ENCODE peak calls at places on chromosomes 4 and X, in ten cellular contexts. Y, E, I, J, B, M, V, Q, C and S are unnamed samples.

GRCh38 chr4:164288578-164288977 is 465.4 kb upstream of the SMIM31 start:
- DNase-seq in Y (no peak), E (no peak), I (no peak), J (no peak), B (no peak), M (no peak), V (no peak), Q (no peak), C (no peak), S (no peak)

GRCh38 chrX:100980608-100981497 is 11.3 kb downstream of the ARL13A start:
- DNase-seq in Y (peak), E (peak), I (peak), J (no peak), B (no peak), M (no peak), V (no peak), Q (no peak), C (no peak), S (no peak)

GRCh38 chr4:149296503-149296902 is 519.1 kb downstream of the IQCM start:
- DNase-seq in Y (no peak), E (no peak), I (no peak), J (no peak), B (no peak), M (no peak), V (no peak), Q (no peak), C (no peak), S (no peak)

GRCh38 chr4:76772498-76773106 is 125.3 kb downstream of the SOWAHB start:
- DNase-seq in Y (no peak), E (no peak), I (peak), J (no peak), B (no peak), M (no peak), V (peak), Q (no peak), C (no peak), S (no peak)

GRCh38 chr4:650951-651883 is 22.9 kb downstream of the ATP5ME start:
- DNase-seq in Y (no peak), E (no peak), I (no peak), J (no peak), B (no peak), M (no peak), V (no peak), Q (no peak), C (peak), S (peak)

GRCh38 chr4:38782452-38783108 is at the start of gene TLR10:
- DNase-seq in Y (peak), E (no peak), I (peak), J (peak), B (no peak), M (peak), V (peak), Q (no peak), C (no peak), S (no peak)

GRCh38 chr4:72320185-72320948 is 248.7 kb downstream of the ADAMTS3 start:
- DNase-seq in Y (no peak), E (no peak), I (no peak), J (no peak), B (no peak), M (no peak), V (peak), Q (no peak), C (no peak), S (no peak)

GRCh38 chr4:147340547-147341225 is 140.2 kb upstream of the EDNRA start:
- DNase-seq in Y (no peak), E (no peak), I (peak), J (no peak), B (no peak), M (no peak), V (no peak), Q (no peak), C (no peak), S (no peak)

GRCh38 chr4:138650917-138651564 is 364.5 kb upstream of the NOCT start:
- DNase-seq in Y (no peak), E (no peak), I (peak), J (no peak), B (no peak), M (no peak), V (peak), Q (no peak), C (no peak), S (no peak)

GRCh38 chr4:60579335-60579734 is 620.8 kb upstream of the ADGRL3 start:
- DNase-seq in Y (no peak), E (no peak), I (peak), J (no peak), B (no peak), M (no peak), V (no peak), Q (no peak), C (no peak), S (no peak)

GRCh38 chr4:145760176-145760575 is 80.2 kb downstream of the C4orf51 start:
- DNase-seq in Y (no peak), E (no peak), I (no peak), J (no peak), B (no peak), M (no peak), V (no peak), Q (no peak), C (no peak), S (no peak)

GRCh38 chrX:72079607-72080006 is 52.1 kb downstream of the RTL5 start:
- DNase-seq in Y (no peak), E (no peak), I (no peak), J (no peak), B (no peak), M (peak), V (no peak), Q (no peak), C (peak), S (no peak)

GRCh38 chr4:169272265-169272886 is 1.6 kb upstream of the SH3RF1 start:
- DNase-seq in Y (no peak), E (no peak), I (peak), J (no peak), B (no peak), M (no peak), V (no peak), Q (no peak), C (no peak), S (no peak)

GRCh38 chrX:119763175-119763574 is 4.8 kb downstream of the SOWAHD start:
- DNase-seq in Y (no peak), E (no peak), I (peak), J (no peak), B (no peak), M (no peak), V (no peak), Q (no peak), C (no peak), S (no peak)

GRCh38 chr4:119286377-119287002 is 35.4 kb downstream of the FABP2 start:
- DNase-seq in Y (peak), E (no peak), I (peak), J (no peak), B (no peak), M (peak), V (no peak), Q (no peak), C (no peak), S (no peak)

GRCh38 chr4:181845617-181846016 is 397.6 kb upstream of the TENM3 start:
- DNase-seq in Y (no peak), E (no peak), I (no peak), J (no peak), B (no peak), M (no peak), V (no peak), Q (no peak), C (no peak), S (no peak)

GRCh38 chr4:94410678-94411206 is 41.0 kb upstream of the PDLIM5 start:
- DNase-seq in Y (peak), E (no peak), I (no peak), J (no peak), B (peak), M (peak), V (no peak), Q (peak), C (no peak), S (no peak)

GRCh38 chrX:106752101-106752678 is 25.7 kb downstream of the RNF128 start:
- DNase-seq in Y (no peak), E (no peak), I (peak), J (no peak), B (no peak), M (no peak), V (no peak), Q (no peak), C (no peak), S (no peak)

GRCh38 chr4:7364979-7365378 is 69.8 kb downstream of the PSAPL1 start:
- DNase-seq in Y (no peak), E (no peak), I (no peak), J (no peak), B (no peak), M (peak), V (no peak), Q (no peak), C (peak), S (no peak)

GRCh38 chr4:134885436-134885835 is 683.8 kb upstream of the PABPC4L start:
- DNase-seq in Y (no peak), E (no peak), I (no peak), J (no peak), B (no peak), M (no peak), V (no peak), Q (no peak), C (no peak), S (no peak)

GRCh38 chrX:102765217-102765616 is 44.7 kb downstream of the GPRASP3 start:
- DNase-seq in Y (peak), E (no peak), I (peak), J (no peak), B (no peak), M (peak), V (no peak), Q (no peak), C (no peak), S (no peak)

GRCh38 chr4:41009411-41009810 is 204.9 kb downstream of the APBB2 start:
- DNase-seq in Y (no peak), E (no peak), I (peak), J (no peak), B (no peak), M (no peak), V (no peak), Q (no peak), C (no peak), S (no peak)

GRCh38 chrX:623599-624323 is 6.8 kb upstream of the SHOX start:
- DNase-seq in Y (no peak), E (peak), I (no peak), J (no peak), B (no peak), M (no peak), V (no peak), Q (no peak), C (peak), S (no peak)

GRCh38 chr4:163808091-163808490 is 313.6 kb downstream of the TMA16 start:
- DNase-seq in Y (no peak), E (no peak), I (no peak), J (no peak), B (no peak), M (no peak), V (no peak), Q (no peak), C (no peak), S (no peak)

GRCh38 chrX:14670819-14671218 is 141.5 kb downstream of the GLRA2 start:
- DNase-seq in Y (no peak), E (no peak), I (no peak), J (no peak), B (no peak), M (no peak), V (no peak), Q (no peak), C (no peak), S (no peak)

DNA sequence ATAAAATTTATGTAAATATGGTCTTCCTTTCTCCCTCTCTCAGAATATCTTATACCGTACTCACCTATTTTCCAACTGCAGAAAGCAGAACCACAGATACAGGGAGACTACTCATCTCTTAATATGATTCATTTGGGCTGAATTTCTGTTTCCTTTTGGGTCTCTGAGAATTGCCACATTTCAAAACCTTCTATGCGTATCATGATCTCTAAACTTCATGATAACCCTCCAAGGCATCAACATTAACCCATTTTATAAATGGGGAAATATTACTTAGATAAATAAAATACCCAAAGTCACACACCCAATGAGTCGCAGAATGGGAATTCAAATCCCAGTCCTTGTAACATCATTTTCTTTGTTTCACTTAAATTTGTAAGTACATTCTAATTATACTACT is 16.6 kb upstream of the PRDM8 start:
- DNase-seq in Y (no peak), E (no peak), I (peak), J (no peak), B (no peak), M (no peak), V (no peak), Q (no peak), C (no peak), S (no peak)
- H3K27ac ChIP-seq in Y (no peak), E (no peak), I (no peak), J (no peak), B (peak), M (no peak), V (no peak), Q (no peak), C (no peak), S (no peak)

DNA sequence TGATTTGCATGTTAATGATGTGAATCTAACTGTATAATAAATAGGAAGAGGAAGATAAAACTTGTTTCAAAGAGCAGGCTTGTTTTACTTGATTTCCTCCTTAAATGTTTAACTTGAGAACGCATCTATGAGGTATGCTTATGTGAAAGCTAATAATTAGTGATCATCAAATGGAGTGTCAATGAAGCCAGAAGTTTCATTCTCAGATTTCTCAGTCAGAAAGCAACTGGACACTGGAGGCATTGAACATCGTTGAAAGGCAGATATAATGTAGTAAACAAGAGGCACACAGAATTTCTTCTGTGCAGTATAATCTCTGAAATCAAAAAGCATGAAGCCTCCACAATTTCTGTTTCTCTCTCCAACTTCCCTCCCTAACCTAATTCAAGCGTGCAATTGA is 672.9 kb downstream of the ADGRL3 start:
- DNase-seq in Y (no peak), E (no peak), I (no peak), J (no peak), B (no peak), M (no peak), V (no peak), Q (no peak), C (no peak), S (no peak)
- H3K27ac ChIP-seq in Y (no peak), E (no peak), I (no peak), J (no peak), B (no peak), M (no peak), V (no peak), Q (peak), C (no peak), S (no peak)

GRCh38 chrX:40009890-40010289 is 87.9 kb downstream of the BCOR start:
- DNase-seq in Y (no peak), E (no peak), I (no peak), J (peak), B (no peak), M (no peak), V (no peak), Q (no peak), C (no peak), S (no peak)

GRCh38 chrX:40011483-40012038 is 86.2 kb downstream of the BCOR start:
- DNase-seq in Y (no peak), E (no peak), I (no peak), J (no peak), B (no peak), M (no peak), V (no peak), Q (no peak), C (no peak), S (no peak)

GRCh38 chrX:40010550-40011364 is 87.0 kb downstream of the BCOR start:
- DNase-seq in Y (no peak), E (no peak), I (no peak), J (peak), B (no peak), M (no peak), V (no peak), Q (no peak), C (peak), S (no peak)

GRCh38 chrX:40012800-40013682 is 84.7 kb downstream of the BCOR start:
- DNase-seq in Y (peak), E (peak), I (peak), J (peak), B (no peak), M (peak), V (peak), Q (peak), C (peak), S (peak)

GRCh38 chrX:40012039-40012799 is 85.5 kb downstream of the BCOR start:
- DNase-seq in Y (peak), E (peak), I (peak), J (peak), B (no peak), M (peak), V (no peak), Q (no peak), C (peak), S (no peak)
- H3K27ac ChIP-seq in Y (peak), E (peak), I (no peak), J (peak), B (peak), M (peak), V (no peak), Q (peak), C (peak), S (no peak)

GRCh38 chrX:152061557-152061956 is 76.8 kb downstream of the MAGEA10 start:
- DNase-seq in Y (no peak), E (no peak), I (no peak), J (no peak), B (no peak), M (no peak), V (no peak), Q (no peak), C (no peak), S (no peak)
- H3K27ac ChIP-seq in Y (no peak), E (no peak), I (no peak), J (no peak), B (no peak), M (no peak), V (no peak), Q (no peak), C (no peak), S (no peak)